ENCODE peak calls at places on chromosomes 5 and 9, in four cellular contexts. One of them, this sample, is unnamed.

GRCh38 chr5:68033029-68033428 is 182.5 kb upstream of the PIK3R1 start:
- DNase-seq in cardiac fibroblast: no peak
- DNase-seq in fibroblast of lung: no peak
- DNase-seq in sigmoid colon: no peak
- DNase-seq in this sample: peak; percentile 46

GRCh38 chr9:20043461-20043860 is 254.6 kb upstream of the SLC24A2 start:
- DNase-seq in sigmoid colon: no peak
- DNase-seq in cardiac fibroblast: no peak
- DNase-seq in fibroblast of lung: no peak
- DNase-seq in this sample: no peak

GRCh38 chr5:91340532-91340931 is 42.6 kb downstream of the ARRDC3 start:
- DNase-seq in cardiac fibroblast: no peak
- DNase-seq in sigmoid colon: no peak
- DNase-seq in fibroblast of lung: no peak
- DNase-seq in this sample: no peak

GRCh38 chr5:119435436-119436132 is 16.7 kb upstream of the HSD17B4 start:
- DNase-seq in fibroblast of lung: peak; percentile 45
- DNase-seq in sigmoid colon: peak; percentile 76
- DNase-seq in cardiac fibroblast: peak; percentile 71
- DNase-seq in this sample: peak; percentile 76

GRCh38 chr5:151077419-151077818 is 3.4 kb downstream of the TNIP1 start:
- DNase-seq in cardiac fibroblast: no peak
- DNase-seq in sigmoid colon: no peak
- DNase-seq in fibroblast of lung: no peak
- DNase-seq in this sample: no peak

GRCh38 chr5:176533894-176534611 is 3.1 kb downstream of the RNF44 start:
- DNase-seq in fibroblast of lung: peak; percentile 13
- DNase-seq in sigmoid colon: no peak
- DNase-seq in cardiac fibroblast: no peak
- DNase-seq in this sample: no peak

GRCh38 chr9:136029556-136029955 is 65.5 kb downstream of the NACC2 start:
- DNase-seq in sigmoid colon: no peak
- DNase-seq in fibroblast of lung: no peak
- DNase-seq in cardiac fibroblast: no peak
- DNase-seq in this sample: no peak

GRCh38 chr9:22030101-22030598 is 21.0 kb upstream of the CDKN2B start:
- DNase-seq in sigmoid colon: no peak
- DNase-seq in fibroblast of lung: peak; percentile 77
- DNase-seq in cardiac fibroblast: peak; percentile 83
- DNase-seq in this sample: no peak

GRCh38 chr5:16033196-16033925 is 146.2 kb downstream of the MARCHF11 start:
- DNase-seq in cardiac fibroblast: no peak
- DNase-seq in sigmoid colon: no peak
- DNase-seq in fibroblast of lung: no peak
- DNase-seq in this sample: no peak

GRCh38 chr9:4417578-4418325 is 72.5 kb upstream of the SLC1A1 start:
- DNase-seq in sigmoid colon: no peak
- DNase-seq in cardiac fibroblast: peak; percentile 80
- DNase-seq in fibroblast of lung: peak; percentile 62
- DNase-seq in this sample: no peak

GRCh38 chr5:106121972-106122605 is 1548.6 kb downstream of the EFNA5 start:
- DNase-seq in fibroblast of lung: no peak
- DNase-seq in sigmoid colon: no peak
- DNase-seq in cardiac fibroblast: peak; percentile 38
- DNase-seq in this sample: peak; percentile 37

GRCh38 chr9:22119537-22120167 is 110.5 kb upstream of the CDKN2B start:
- DNase-seq in sigmoid colon: no peak
- DNase-seq in cardiac fibroblast: peak; percentile 68
- DNase-seq in fibroblast of lung: no peak
- DNase-seq in this sample: peak; percentile 11

GRCh38 chr9:134152022-134152448 is 12.3 kb downstream of the RNU6ATAC start:
- DNase-seq in cardiac fibroblast: no peak
- DNase-seq in sigmoid colon: no peak
- DNase-seq in fibroblast of lung: no peak
- DNase-seq in this sample: no peak

GRCh38 chr5:139812323-139812722 is 16.7 kb downstream of the PSD2 start:
- DNase-seq in sigmoid colon: no peak
- DNase-seq in fibroblast of lung: no peak
- DNase-seq in cardiac fibroblast: no peak
- DNase-seq in this sample: no peak

GRCh38 chr5:139810341-139811075 is 14.9 kb downstream of the PSD2 start:
- DNase-seq in sigmoid colon: no peak
- DNase-seq in cardiac fibroblast: no peak
- DNase-seq in fibroblast of lung: no peak
- DNase-seq in this sample: no peak

GRCh38 chr5:139809331-139809810 is 13.8 kb downstream of the PSD2 start:
- DNase-seq in cardiac fibroblast: no peak
- DNase-seq in sigmoid colon: no peak
- DNase-seq in fibroblast of lung: no peak
- DNase-seq in this sample: no peak

GRCh38 chr5:139812836-139813805 is 17.5 kb downstream of the PSD2 start:
- DNase-seq in sigmoid colon: no peak
- DNase-seq in fibroblast of lung: no peak
- DNase-seq in cardiac fibroblast: no peak
- DNase-seq in this sample: no peak

GRCh38 chr5:139811076-139811607 is 15.5 kb downstream of the PSD2 start:
- DNase-seq in cardiac fibroblast: no peak
- DNase-seq in sigmoid colon: no peak
- DNase-seq in fibroblast of lung: no peak
- DNase-seq in this sample: no peak
- TF ChIP-seq CTCF in cardiac fibroblast: no peak
- TF ChIP-seq CTCF in sigmoid colon: no peak
- TF ChIP-seq CTCF in fibroblast of lung: no peak
- TF ChIP-seq CTCF in this sample: no peak

DNA sequence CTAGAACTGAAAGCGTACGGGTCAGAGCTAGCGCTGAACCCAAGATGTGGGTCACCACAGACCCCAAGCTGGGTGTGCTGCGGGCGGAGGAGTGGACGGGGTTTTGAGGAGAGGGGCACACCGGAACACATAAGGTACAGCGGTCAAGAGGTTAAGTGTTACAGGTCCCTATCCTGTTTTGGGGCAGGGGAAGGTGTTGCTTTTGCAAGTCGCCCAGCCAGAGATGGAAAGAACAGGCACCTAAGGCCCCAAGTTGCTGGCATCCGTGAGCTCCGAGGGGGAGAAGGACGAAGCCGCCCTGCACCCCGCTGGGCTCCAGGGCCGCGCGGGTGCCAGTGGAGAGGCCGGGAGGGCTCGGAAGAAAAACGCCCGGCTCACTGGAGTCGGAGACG is 859 bp downstream of the GNA14 start:
- DNase-seq in cardiac fibroblast: no peak
- DNase-seq in fibroblast of lung: no peak
- DNase-seq in sigmoid colon: no peak
- DNase-seq in this sample: no peak
- H3K4me3 ChIP-seq in cardiac fibroblast: peak overlapping the region; percentile 53
- H3K4me3 ChIP-seq in fibroblast of lung: no peak overlapping the region
- H3K4me3 ChIP-seq in sigmoid colon: peak overlapping the region; percentile 52
- H3K4me3 ChIP-seq in this sample: no peak overlapping the region

DNA sequence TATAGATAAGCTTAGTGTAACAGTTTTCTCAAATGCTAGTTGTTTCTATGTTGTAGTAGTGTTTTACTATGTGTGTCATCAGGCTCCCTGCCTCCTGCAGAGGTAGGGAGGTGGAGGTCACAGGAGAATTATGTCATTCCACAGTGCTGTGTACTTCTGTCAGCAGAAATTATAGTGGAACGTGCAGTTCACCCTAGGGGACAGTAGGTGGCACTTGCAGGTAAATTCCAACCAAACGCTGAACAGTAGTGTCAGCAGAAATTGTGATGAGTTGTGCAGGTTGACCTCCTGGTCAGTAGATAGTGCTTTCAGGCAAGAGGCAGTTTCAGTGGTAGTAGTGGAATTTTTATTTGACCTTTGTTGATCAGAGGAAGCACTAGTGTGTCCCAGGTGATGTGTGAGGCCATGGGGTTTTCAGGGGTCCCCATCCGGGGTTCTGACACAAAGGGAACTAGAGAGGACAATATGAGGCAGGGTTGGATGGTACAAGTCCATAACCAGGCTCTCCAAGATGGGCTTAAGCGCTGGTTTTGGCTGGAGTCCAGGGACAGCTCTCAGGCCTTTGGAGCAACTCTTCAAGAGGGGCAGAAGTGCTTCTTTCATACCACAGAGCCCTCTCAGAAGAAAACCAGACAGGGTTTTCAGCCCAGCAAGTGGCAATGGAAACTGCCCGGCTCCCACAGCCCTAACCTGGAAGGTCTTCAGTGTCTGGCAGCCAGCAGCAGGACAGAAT is 402.9 kb downstream of the CYLC2 start:
- DNase-seq in sigmoid colon: no peak
- DNase-seq in fibroblast of lung: peak; percentile 20
- DNase-seq in cardiac fibroblast: peak; percentile 53
- DNase-seq in this sample: peak; percentile 74
- TF ChIP-seq CTCF in sigmoid colon: peak; percentile 35
- TF ChIP-seq CTCF in fibroblast of lung: peak; percentile 11
- TF ChIP-seq CTCF in cardiac fibroblast: peak; percentile 74
- TF ChIP-seq CTCF in this sample: peak; percentile 86

GRCh38 chr5:1667648-1668140 is 131.9 kb downstream of the MRPL36 start:
- DNase-seq in cardiac fibroblast: no peak
- DNase-seq in sigmoid colon: no peak
- DNase-seq in fibroblast of lung: no peak
- DNase-seq in this sample: no peak
- H3K4me3 ChIP-seq in cardiac fibroblast: no peak overlapping the region
- H3K4me3 ChIP-seq in sigmoid colon: no peak overlapping the region
- H3K4me3 ChIP-seq in fibroblast of lung: no peak overlapping the region
- H3K4me3 ChIP-seq in this sample: no peak overlapping the region

GRCh38 chr5:140734354-140734753 is 34.1 kb downstream of the ZMAT2 start:
- DNase-seq in sigmoid colon: no peak
- DNase-seq in cardiac fibroblast: peak; percentile 14
- DNase-seq in fibroblast of lung: no peak
- DNase-seq in this sample: peak; percentile 20
- TF ChIP-seq CTCF in sigmoid colon: no peak
- TF ChIP-seq CTCF in cardiac fibroblast: peak; percentile 22
- TF ChIP-seq CTCF in fibroblast of lung: no peak
- TF ChIP-seq CTCF in this sample: peak; percentile 46

DNA sequence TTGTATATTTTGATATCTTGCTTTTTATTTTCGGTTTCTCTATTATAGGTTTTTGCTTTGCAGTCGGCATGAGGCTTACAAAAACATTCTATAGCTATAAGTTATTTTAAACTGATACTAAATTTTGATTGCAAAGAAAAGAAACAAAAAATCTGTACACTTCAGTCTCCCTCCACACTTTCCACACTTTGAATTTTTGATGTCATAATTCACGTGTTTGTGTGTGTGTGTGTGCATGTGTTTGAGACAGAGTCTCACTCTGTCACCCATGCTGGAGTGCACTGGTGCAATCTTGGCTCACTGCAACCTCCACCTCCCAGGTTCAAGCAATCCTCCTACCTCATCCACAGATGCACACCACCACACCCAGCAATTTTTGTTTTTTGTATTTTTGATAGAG is 124.9 kb downstream of the MRPS30 start:
- DNase-seq in sigmoid colon: no peak
- DNase-seq in fibroblast of lung: no peak
- DNase-seq in cardiac fibroblast: no peak
- DNase-seq in this sample: no peak
- H3K4me3 ChIP-seq in sigmoid colon: no peak overlapping the region
- H3K4me3 ChIP-seq in fibroblast of lung: no peak overlapping the region
- H3K4me3 ChIP-seq in cardiac fibroblast: no peak overlapping the region
- H3K4me3 ChIP-seq in this sample: no peak overlapping the region

GRCh38 chr5:157690690-157691433 is 19.5 kb downstream of the C5orf52 start:
- DNase-seq in sigmoid colon: no peak
- DNase-seq in fibroblast of lung: no peak
- DNase-seq in cardiac fibroblast: no peak
- DNase-seq in this sample: no peak

GRCh38 chr5:157686841-157687554 is 15.7 kb downstream of the C5orf52 start:
- DNase-seq in fibroblast of lung: no peak
- DNase-seq in sigmoid colon: no peak
- DNase-seq in cardiac fibroblast: no peak
- DNase-seq in this sample: peak; percentile 19

GRCh38 chr5:157689942-157690689 is 18.8 kb downstream of the C5orf52 start:
- DNase-seq in fibroblast of lung: no peak
- DNase-seq in cardiac fibroblast: no peak
- DNase-seq in sigmoid colon: no peak
- DNase-seq in this sample: no peak
- TF ChIP-seq CTCF in fibroblast of lung: no peak
- TF ChIP-seq CTCF in cardiac fibroblast: no peak
- TF ChIP-seq CTCF in sigmoid colon: peak; percentile 26
- TF ChIP-seq CTCF in this sample: no peak

GRCh38 chr9:85610074-85610855 is 131.5 kb downstream of the AGTPBP1 start:
- DNase-seq in fibroblast of lung: peak; percentile 67
- DNase-seq in cardiac fibroblast: peak; percentile 90
- DNase-seq in sigmoid colon: no peak
- DNase-seq in this sample: peak; percentile 22
- H3K4me3 ChIP-seq in fibroblast of lung: peak overlapping the region; percentile 48
- H3K4me3 ChIP-seq in cardiac fibroblast: peak overlapping the region; percentile 24
- H3K4me3 ChIP-seq in sigmoid colon: no peak overlapping the region
- H3K4me3 ChIP-seq in this sample: no peak overlapping the region

This sample was measured in WERI-Rb-1.